ENCODE peak calls at places on chromosomes 7 and 10, in six cellular contexts. R, B, M, S, E and H are unnamed samples.

GRCh38 chr7:125355899-125356298 is 426.3 kb upstream of the POT1 start:
- DNase-seq in B (no peak), R (no peak), M (no peak), E (no peak), S (no peak), H (no peak)

GRCh38 chr7:36155811-36156361 is 2.8 kb downstream of the EEPD1 start:
- DNase-seq in M (peak; percentile 55), E (no peak), R (peak; percentile 32), B (peak; percentile 54), S (no peak), H (peak; percentile 43)

GRCh38 chr7:43076606-43077005 is 35.8 kb upstream of the HECW1 start:
- DNase-seq in E (no peak), B (no peak), R (no peak), M (no peak), S (no peak), H (no peak)

GRCh38 chr7:44143606-44144250 is 2.6 kb upstream of the MYL7 start:
- DNase-seq in S (no peak), R (no peak), B (peak; percentile 33), E (no peak), M (no peak), H (no peak)

GRCh38 chr7:106386958-106387357 is 102.2 kb upstream of the NAMPT start:
- DNase-seq in M (no peak), S (no peak), E (no peak), R (no peak), B (no peak), H (no peak)

GRCh38 chr10:22340362-22341189 is 4.7 kb upstream of the SPAG6 start:
- DNase-seq in B (peak; percentile 89), S (peak; percentile 88), M (peak; percentile 83), E (peak; percentile 76), R (peak; percentile 86), H (peak; percentile 54)

GRCh38 chr7:130982160-130982638 is 248.2 kb upstream of the KLF14 start:
- DNase-seq in R (peak; percentile 53), M (peak; percentile 71), S (peak; percentile 45), B (peak; percentile 54), E (no peak), H (peak; percentile 67)

GRCh38 chr7:94313926-94314325 is 80.8 kb upstream of the COL1A2 start:
- DNase-seq in S (no peak), M (peak; percentile 36), E (no peak), B (no peak), R (no peak), H (no peak)

GRCh38 chr7:69862413-69863064 is 264.3 kb downstream of the AUTS2 start:
- DNase-seq in S (no peak), E (no peak), M (no peak), R (no peak), B (peak; percentile 50), H (no peak)

GRCh38 chr7:91149518-91149917 is 114.7 kb upstream of the FZD1 start:
- DNase-seq in S (no peak), M (no peak), E (no peak), R (no peak), B (peak; percentile 58), H (no peak)

GRCh38 chr10:133143546-133143945 is 16.5 kb upstream of the KNDC1 start:
- DNase-seq in R (no peak), E (no peak), B (no peak), S (no peak), M (no peak), H (no peak)

GRCh38 chr7:81676813-81677212 is 93.0 kb downstream of the HGF start:
- DNase-seq in M (peak; percentile 55), R (no peak), S (peak; percentile 50), E (no peak), B (no peak), H (no peak)

GRCh38 chr7:149690688-149691446 is 82.5 kb downstream of the ZNF467 start:
- DNase-seq in R (peak; percentile 73), M (peak; percentile 85), E (peak; percentile 89), S (no peak), B (peak; percentile 54), H (peak; percentile 54)

GRCh38 chr7:130904031-130904757 is 170.2 kb upstream of the KLF14 start:
- DNase-seq in B (no peak), S (no peak), R (no peak), E (peak; percentile 93), M (peak; percentile 93), H (peak; percentile 95)

GRCh38 chr10:5873515-5873995 is 16.1 kb downstream of the ANKRD16 start:
- DNase-seq in E (peak; percentile 36), R (peak; percentile 70), M (peak; percentile 75), S (peak; percentile 69), B (peak; percentile 81), H (peak; percentile 59)

GRCh38 chr7:150860978-150861295 is 8.6 kb downstream of the AOC1 start:
- DNase-seq in B (no peak), S (no peak), E (no peak), M (no peak), R (no peak), H (no peak)

GRCh38 chr7:129433823-129434171 is 435 bp upstream of the STRIP2 start:
- DNase-seq in E (peak; percentile 46), S (no peak), B (peak; percentile 89), M (no peak), R (peak; percentile 86), H (peak; percentile 54)

GRCh38 chr7:117972606-117973005 is 99.4 kb upstream of the CTTNBP2 start:
- DNase-seq in B (no peak), S (no peak), M (no peak), E (no peak), R (no peak), H (no peak)

GRCh38 chr7:122438492-122438891 is 133.9 kb upstream of the FEZF1 start:
- DNase-seq in S (no peak), E (no peak), M (no peak), R (peak; percentile 54), B (no peak), H (no peak)

GRCh38 chr10:34522542-34522941 is 292.6 kb downstream of the PARD3 start:
- DNase-seq in B (peak; percentile 22), S (no peak), R (peak; percentile 11), E (no peak), M (no peak), H (peak; percentile 92)

GRCh38 chr10:117216611-117217195 is 19.4 kb downstream of the KCNK18 start:
- DNase-seq in M (peak; percentile 78), S (peak; percentile 70), B (peak; percentile 94), E (peak; percentile 54), R (peak; percentile 94), H (peak; percentile 60)

GRCh38 chr7:105816270-105816843 is 60.0 kb downstream of the ATXN7L1 start:
- DNase-seq in S (no peak), R (no peak), M (peak; percentile 41), B (no peak), E (no peak), H (no peak)

GRCh38 chr10:58989486-58990039 is 186.9 kb upstream of the PHYHIPL start:
- DNase-seq in M (no peak), S (no peak), B (no peak), R (no peak), E (no peak), H (no peak)

GRCh38 chr7:128030999-128031681 is at the start of gene LRRC4:
- DNase-seq in M (peak; percentile 83), S (no peak), E (no peak), R (peak; percentile 85), B (peak; percentile 90), H (no peak)

GRCh38 chr10:91190876-91191580 is 29.4 kb upstream of the PCGF5 start:
- DNase-seq in E (no peak), M (peak; percentile 83), R (no peak), S (peak; percentile 22), B (no peak), H (peak; percentile 37)

GRCh38 chr10:103736763-103737162 is 118.6 kb downstream of the SH3PXD2A start:
- DNase-seq in S (no peak), B (peak; percentile 52), M (no peak), E (peak; percentile 77), R (peak; percentile 84), H (peak; percentile 46)

GRCh38 chr7:6536262-6536770 is 14.9 kb downstream of the GRID2IP start:
- DNase-seq in R (peak; percentile 53), B (peak; percentile 90), S (no peak), M (no peak), E (no peak), H (no peak)

GRCh38 chr10:49351669-49352068 is 44.2 kb downstream of the DRGX start:
- DNase-seq in B (no peak), R (no peak), E (no peak), M (no peak), S (no peak), H (peak; percentile 78)

GRCh38 chr10:49352323-49352722 is 43.6 kb downstream of the DRGX start:
- DNase-seq in B (no peak), R (no peak), M (no peak), E (no peak), S (no peak), H (no peak)

GRCh38 chr10:49354593-49354992 is 41.3 kb downstream of the DRGX start:
- DNase-seq in R (no peak), M (no peak), S (no peak), B (no peak), E (no peak), H (no peak)

GRCh38 chr10:49353895-49354566 is 41.9 kb downstream of the DRGX start:
- DNase-seq in R (no peak), E (no peak), B (no peak), S (no peak), M (no peak), H (no peak)

GRCh38 chr10:49353026-49353894 is 42.6 kb downstream of the DRGX start:
- DNase-seq in M (no peak), S (no peak), R (no peak), B (no peak), E (no peak), H (no peak)
- TF ChIP-seq EZH2phosphoT487 in M (no peak), S (no peak), R (no peak), B (no peak), E (no peak), H (no peak)

DNA sequence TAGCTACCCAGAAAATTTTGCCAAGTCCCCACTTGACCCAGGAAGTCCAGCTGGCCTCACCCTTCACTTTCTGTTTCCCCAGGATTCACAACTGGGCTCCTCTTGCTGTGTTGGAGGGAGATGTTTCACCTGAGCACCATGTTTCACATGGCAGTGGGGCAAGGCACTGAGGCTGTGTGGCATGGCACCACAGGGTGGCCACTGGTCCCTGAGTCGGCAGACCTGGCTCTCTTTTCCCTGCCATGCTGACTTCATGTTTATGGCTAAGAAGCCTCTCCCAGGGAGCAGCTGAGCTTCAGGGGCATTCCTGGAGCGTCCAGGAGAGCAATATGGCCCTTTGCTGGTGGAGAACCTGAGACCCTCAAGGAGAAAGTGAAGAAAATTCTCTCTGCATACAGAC is 266.9 kb downstream of the RPS24 start:
- DNase-seq in S (no peak), R (no peak), M (no peak), B (no peak), E (no peak), H (no peak)
- H3K9ac ChIP-seq in S (no peak overlapping the region), R (no peak overlapping the region), M (no peak overlapping the region), B (no peak overlapping the region), E (no peak overlapping the region), H (no peak overlapping the region)

DNA sequence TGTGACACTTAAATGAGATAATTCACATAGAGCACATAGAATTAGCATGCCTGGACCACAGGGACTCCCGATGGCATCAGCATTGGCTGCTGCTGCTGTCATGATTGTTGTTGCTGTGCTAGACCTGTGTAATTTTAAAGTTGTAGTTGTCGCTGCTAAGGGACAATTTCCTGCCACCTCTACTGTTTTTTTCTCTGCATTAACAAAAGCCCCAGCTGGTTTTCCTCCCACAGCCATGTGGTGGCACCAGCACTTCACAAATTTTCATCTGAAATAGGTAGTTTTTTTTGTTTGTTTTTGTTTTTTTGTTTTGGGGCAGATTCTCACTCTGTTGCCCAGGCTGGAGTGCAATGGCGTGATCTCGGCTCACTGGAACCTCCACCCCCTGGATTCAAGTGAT is 25.4 kb upstream of the PRXL2A start:
- DNase-seq in E (peak; percentile 49), B (peak; percentile 68), R (peak; percentile 69), S (peak; percentile 58), M (peak; percentile 58), H (no peak)
- TF ChIP-seq EZH2phosphoT487 in E (no peak), B (no peak), R (no peak), S (no peak), M (no peak), H (no peak)

GRCh38 chr10:97869091-97870042 is 19.7 kb downstream of the GOLGA7B start:
- DNase-seq in M (peak; percentile 94), E (peak; percentile 84), S (peak; percentile 87), R (peak; percentile 79), B (peak; percentile 93), H (peak; percentile 90)
- H3K9ac ChIP-seq in M (no peak overlapping the region), E (peak overlapping the region; percentile 42), S (no peak overlapping the region), R (no peak overlapping the region), B (no peak overlapping the region), H (no peak overlapping the region)